ENCODE peak calls at places on chromosomes 6 and 20, in five cellular contexts. Y is HepG2, L is K562, V is SK-N-SH, I is GM12878. C is an unnamed sample.

GRCh38 chr6:25449774-25450173 is 170.6 kb downstream of the CARMIL1 start:
- DNase-seq in Y (no peak), L (no peak), V (peak), I (no peak), C (peak)

GRCh38 chr6:54860739-54861138 is 14.2 kb downstream of the FAM83B start:
- DNase-seq in Y (no peak), L (no peak), V (no peak), I (no peak), C (no peak)

GRCh38 chr20:1478566-1478965 is 11.9 kb upstream of the NSFL1C start:
- DNase-seq in Y (no peak), L (no peak), V (no peak), I (no peak), C (no peak)

GRCh38 chr6:57262901-57263694 is 41.0 kb upstream of the RAB23 start:
- DNase-seq in Y (no peak), L (no peak), V (no peak), I (no peak), C (no peak)

GRCh38 chr20:5504061-5504739 is 187.4 kb upstream of the PROKR2 start:
- DNase-seq in Y (peak), L (peak), V (peak), I (no peak), C (no peak)

GRCh38 chr6:100924574-100924973 is 43.4 kb upstream of the ASCC3 start:
- DNase-seq in Y (no peak), L (no peak), V (no peak), I (no peak), C (no peak)

GRCh38 chr6:56314683-56315523 is 67.5 kb upstream of the COL21A1 start:
- DNase-seq in Y (peak), L (peak), V (peak), I (no peak), C (peak)

GRCh38 chr6:45491874-45492273 is 114.1 kb upstream of the SUPT3H start:
- DNase-seq in Y (no peak), L (no peak), V (no peak), I (no peak), C (no peak)

GRCh38 chr20:5197270-5197827 is 70.5 kb downstream of the CDS2 start:
- DNase-seq in Y (no peak), L (no peak), V (no peak), I (no peak), C (no peak)

GRCh38 chr20:43590036-43590391 is 723 bp upstream of the IFT52 start:
- DNase-seq in Y (peak), L (no peak), V (peak), I (no peak), C (peak)
- TF ChIP-seq FOXM1 in Y (no peak), L (no peak), V (no peak), I (no peak), C (no peak)

GRCh38 chr20:62982124-62983075 is 24.4 kb downstream of the BHLHE23 start:
- DNase-seq in Y (no peak), L (no peak), V (no peak), I (no peak), C (no peak)
- TF ChIP-seq FOXM1 in Y (no peak), L (no peak), V (no peak), I (no peak), C (no peak)

DNA sequence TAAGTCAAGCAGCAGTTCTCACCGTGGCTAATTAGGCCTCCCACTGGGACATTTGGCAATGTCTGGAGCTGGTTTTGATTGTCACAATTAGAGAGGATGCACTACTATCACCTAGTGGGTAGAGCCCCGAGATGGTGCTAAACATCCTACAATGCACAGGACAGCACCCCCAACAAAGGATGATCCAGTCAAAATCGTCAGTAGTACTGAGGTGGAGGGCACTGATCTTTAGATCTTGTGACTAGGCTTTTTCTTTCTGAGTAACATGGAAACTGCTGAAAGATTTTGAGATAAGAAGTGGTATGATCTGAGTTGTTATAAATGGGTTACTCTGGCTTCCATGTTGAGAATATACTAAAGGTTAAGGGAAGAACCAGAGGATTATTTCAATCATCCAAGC is 12.0 kb downstream of the UBD start:
- DNase-seq in Y (no peak), L (no peak), V (no peak), I (no peak), C (no peak)
- TF ChIP-seq FOXM1 in Y (no peak), L (no peak), V (no peak), I (no peak), C (no peak)

GRCh38 chr6:6723792-6724318 is 135.3 kb downstream of the LY86 start:
- DNase-seq in Y (peak), L (no peak), V (no peak), I (no peak), C (no peak)

GRCh38 chr6:6723316-6723715 is 134.8 kb downstream of the LY86 start:
- DNase-seq in Y (no peak), L (no peak), V (no peak), I (no peak), C (no peak)

GRCh38 chr6:6725120-6725833 is 136.8 kb downstream of the LY86 start:
- DNase-seq in Y (no peak), L (no peak), V (no peak), I (no peak), C (no peak)

GRCh38 chr6:6725834-6726194 is 137.3 kb downstream of the LY86 start:
- DNase-seq in Y (no peak), L (no peak), V (no peak), I (no peak), C (no peak)

GRCh38 chr6:6724319-6725119 is 136.0 kb downstream of the LY86 start:
- DNase-seq in Y (peak), L (peak), V (peak), I (no peak), C (peak)
- TF ChIP-seq FOXM1 in Y (no peak), L (no peak), V (no peak), I (no peak), C (no peak)

GRCh38 chr6:118648866-118649554 is 2.4 kb downstream of the CEP85L start:
- DNase-seq in Y (no peak), L (no peak), V (no peak), I (no peak), C (no peak)
- TF ChIP-seq FOXM1 in Y (no peak), L (no peak), V (no peak), I (no peak), C (no peak)

DNA sequence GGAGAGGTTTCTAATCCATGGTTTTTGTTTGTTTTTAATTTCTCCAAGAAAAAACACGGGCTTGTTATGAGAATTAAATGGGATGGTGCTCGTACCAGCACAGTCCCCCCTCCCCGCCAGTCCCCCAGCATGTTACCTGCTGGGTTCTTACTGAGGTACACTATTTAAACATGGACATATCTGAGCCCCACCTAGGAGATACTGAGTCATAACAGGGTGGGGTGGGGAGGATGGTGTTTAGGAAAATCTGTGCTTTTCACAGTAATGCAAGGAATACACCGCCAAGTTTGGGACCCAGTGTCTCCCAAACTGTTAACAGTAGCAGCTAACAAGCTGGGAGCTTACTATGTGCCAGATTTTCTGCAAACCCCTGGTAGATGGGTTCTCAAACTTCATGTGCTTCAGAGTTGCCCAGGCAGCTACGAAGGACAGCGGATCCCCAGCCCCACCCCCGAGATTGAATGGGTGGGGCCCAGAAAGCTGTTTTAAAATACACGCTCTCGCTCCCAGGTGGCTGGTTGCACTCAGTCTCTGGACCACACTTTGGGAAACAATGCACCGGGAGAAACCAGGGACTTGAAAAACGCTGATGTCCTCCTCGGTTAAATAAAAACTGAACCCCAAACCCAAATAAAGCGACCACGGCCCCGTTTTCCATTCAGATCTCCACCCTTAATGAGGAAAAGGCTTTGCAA is 995 bp downstream of the ZFP64 start:
- DNase-seq in Y (peak), L (peak), V (peak), I (no peak), C (peak)
- TF ChIP-seq FOXM1 in Y (no peak), L (no peak), V (no peak), I (no peak), C (no peak)

GRCh38 chr20:23082846-23083552 is 3.1 kb downstream of the CD93 start:
- DNase-seq in Y (no peak), L (no peak), V (no peak), I (no peak), C (no peak)
- TF ChIP-seq FOXM1 in Y (no peak), L (no peak), V (no peak), I (no peak), C (no peak)

GRCh38 chr6:7234547-7234946 is 78.5 kb downstream of the SSR1 start:
- DNase-seq in Y (no peak), L (no peak), V (no peak), I (no peak), C (no peak)
- TF ChIP-seq FOXM1 in Y (no peak), L (no peak), V (no peak), I (no peak), C (no peak)